ENCODE peak calls at places on chromosomes 3 and 15, in four cellular contexts. H is stimulated activated CD4-positive, alpha-beta T cell treated with anti-CD3 and anti-CD28 coated beads, Interleukin-1b, Interleukin-23, amount 100 ng/mL, for 24 hours; T is ureter; E is amniotic stem cell. C is an unnamed sample.

GRCh38 chr15:65532738-65533051 is 2.4 kb downstream of the HACD3 start:
- DNase-seq in H (no peak), T (no peak), E (no peak), C (no peak)

GRCh38 chr3:102741694-102742093 is 306.9 kb downstream of the ZPLD1 start:
- DNase-seq in H (no peak), T (no peak), E (no peak), C (no peak)

GRCh38 chr3:140441006-140441405 is 236.9 kb upstream of the TRIM42 start:
- DNase-seq in H (no peak), T (no peak), E (peak), C (no peak)

GRCh38 chr3:30401971-30402370 is 204.4 kb upstream of the TGFBR2 start:
- DNase-seq in H (no peak), T (no peak), E (no peak), C (no peak)

GRCh38 chr3:131396170-131396569 is 14.6 kb downstream of the NUDT16 start:
- DNase-seq in H (no peak), T (no peak), E (no peak), C (no peak)

GRCh38 chr3:37943631-37944242 is 46.8 kb upstream of the VILL start:
- DNase-seq in H (no peak), T (no peak), E (no peak), C (no peak)

GRCh38 chr3:186152889-186153292 is 44.0 kb upstream of the ETV5 start:
- DNase-seq in H (no peak), T (no peak), E (no peak), C (no peak)

GRCh38 chr15:61943992-61944391 is 116.3 kb downstream of the VPS13C start:
- DNase-seq in H (no peak), T (no peak), E (no peak), C (no peak)

GRCh38 chr15:42083605-42083908 is 10.8 kb downstream of the PLA2G4D start:
- DNase-seq in H (no peak), T (no peak), E (no peak), C (no peak)

GRCh38 chr3:88433572-88433971 is 283.8 kb downstream of the C3orf38 start:
- DNase-seq in H (no peak), T (no peak), E (no peak), C (no peak)

GRCh38 chr3:154244644-154245043 is 79.6 kb downstream of the DHX36 start:
- DNase-seq in H (no peak), T (no peak), E (no peak), C (no peak)

GRCh38 chr15:73751481-73751880 is 1.7 kb downstream of the INSYN1 start:
- DNase-seq in H (no peak), T (no peak), E (no peak), C (no peak)

GRCh38 chr3:126083913-126084514 is at the start of gene SLC41A3:
- DNase-seq in H (peak), T (peak), E (no peak), C (peak)

GRCh38 chr3:112519424-112520001 is 20.2 kb upstream of the BTLA start:
- DNase-seq in H (no peak), T (no peak), E (peak), C (peak)

GRCh38 chr3:116083686-116084085 is 361.6 kb downstream of the LSAMP start:
- DNase-seq in H (no peak), T (no peak), E (no peak), C (no peak)

GRCh38 chr3:42090973-42091731 is at the start of gene TRAK1:
- DNase-seq in H (no peak), T (peak), E (no peak), C (no peak)

GRCh38 chr15:77387355-77388105 is 32.4 kb downstream of the PEAK1 start:
- DNase-seq in H (no peak), T (no peak), E (no peak), C (no peak)

GRCh38 chr3:141231923-141232861 is 567 bp downstream of the PXYLP1 start:
- DNase-seq in H (no peak), T (no peak), E (no peak), C (peak)

GRCh38 chr3:112376413-112376812 is 43.5 kb downstream of the CD200 start:
- DNase-seq in H (no peak), T (no peak), E (no peak), C (no peak)

GRCh38 chr3:50410593-50411139 is 51.3 kb upstream of the TMEM115 start:
- DNase-seq in H (no peak), T (no peak), E (no peak), C (no peak)

C was measured in activated CD8-positive, alpha-beta T cell treated with anti-CD3 and anti-CD28 coated beads for 36 hours.